ENCODE peak calls at places on chromosomes 3 and 15, in four cellular contexts. O is GM13976, Z is astrocyte of the spinal cord, M is neural progenitor cell. Q is an unnamed sample.

GRCh38 chr3:155182467-155182866 is 102.3 kb downstream of the MME start:
- DNase-seq in O (no peak), Z (no peak), M (no peak), Q (no peak)

GRCh38 chr3:35223636-35224035 is 415.7 kb upstream of the ARPP21 start:
- DNase-seq in O (no peak), Z (no peak), M (no peak), Q (no peak)

GRCh38 chr3:128801779-128802369 is 75.9 kb downstream of the RAB7A start:
- DNase-seq in O (no peak), Z (no peak), M (no peak), Q (no peak)

GRCh38 chr3:190593075-190593474 is 79.2 kb downstream of the IL1RAP start:
- DNase-seq in O (no peak), Z (no peak), M (no peak), Q (no peak)

GRCh38 chr3:192060160-192060783 is 599.3 kb downstream of the PYDC2 start:
- DNase-seq in O (no peak), Z (no peak), M (peak), Q (peak)

GRCh38 chr3:129936757-129937156 is 37.8 kb upstream of the TRH start:
- DNase-seq in O (no peak), Z (peak), M (peak), Q (no peak)

GRCh38 chr3:30408105-30408557 is 198.3 kb upstream of the TGFBR2 start:
- DNase-seq in O (no peak), Z (peak), M (no peak), Q (no peak)

GRCh38 chr3:16177962-16178627 is 3.6 kb downstream of the GALNT15 start:
- DNase-seq in O (peak), Z (peak), M (peak), Q (peak)

GRCh38 chr3:134378384-134378783 is 4.1 kb upstream of the AMOTL2 start:
- DNase-seq in O (no peak), Z (no peak), M (peak), Q (no peak)

GRCh38 chr15:48721061-48721810 is 75.7 kb upstream of the FBN1 start:
- DNase-seq in O (no peak), Z (peak), M (no peak), Q (no peak)

GRCh38 chr15:58314593-58315216 is 117.1 kb upstream of the LIPC start:
- DNase-seq in O (no peak), Z (no peak), M (no peak), Q (no peak)

GRCh38 chr3:197798863-197799262 is 7.8 kb downstream of the LRCH3 start:
- DNase-seq in O (peak), Z (no peak), M (no peak), Q (no peak)

GRCh38 chr15:65258370-65258769 is 28.3 kb downstream of the PARP16 start:
- DNase-seq in O (no peak), Z (no peak), M (no peak), Q (no peak)

GRCh38 chr3:187243933-187244564 is 46.8 kb downstream of the RTP1 start:
- DNase-seq in O (no peak), Z (no peak), M (no peak), Q (no peak)

GRCh38 chr3:149091983-149092382 is 5.7 kb upstream of the HLTF start:
- DNase-seq in O (no peak), Z (no peak), M (no peak), Q (no peak)

GRCh38 chr15:54089776-54090175 is 111.5 kb downstream of the UNC13C start:
- DNase-seq in O (no peak), Z (no peak), M (no peak), Q (no peak)

GRCh38 chr3:139378587-139378986 is 10.9 kb downstream of the COPB2 start:
- DNase-seq in O (no peak), Z (no peak), M (no peak), Q (no peak)

GRCh38 chr3:41053220-41053619 is 146.1 kb upstream of the CTNNB1 start:
- DNase-seq in O (no peak), Z (no peak), M (no peak), Q (no peak)

GRCh38 chr3:63344676-63345075 is 66.6 kb downstream of the SYNPR start:
- DNase-seq in O (no peak), Z (no peak), M (peak), Q (no peak)

GRCh38 chr15:72342385-72342784 is 22.4 kb upstream of the CELF6 start:
- DNase-seq in O (peak), Z (no peak), M (peak), Q (peak)

GRCh38 chr3:155416500-155417118 is 123.1 kb upstream of the STRIT1 start:
- DNase-seq in O (no peak), Z (no peak), M (no peak), Q (no peak)

GRCh38 chr15:74263473-74263872 is 27.3 kb downstream of the CCDC33 start:
- DNase-seq in O (no peak), Z (no peak), M (no peak), Q (no peak)

GRCh38 chr3:115634052-115634451 is 10.7 kb downstream of the GAP43 start:
- DNase-seq in O (no peak), Z (no peak), M (no peak), Q (no peak)

DNA sequence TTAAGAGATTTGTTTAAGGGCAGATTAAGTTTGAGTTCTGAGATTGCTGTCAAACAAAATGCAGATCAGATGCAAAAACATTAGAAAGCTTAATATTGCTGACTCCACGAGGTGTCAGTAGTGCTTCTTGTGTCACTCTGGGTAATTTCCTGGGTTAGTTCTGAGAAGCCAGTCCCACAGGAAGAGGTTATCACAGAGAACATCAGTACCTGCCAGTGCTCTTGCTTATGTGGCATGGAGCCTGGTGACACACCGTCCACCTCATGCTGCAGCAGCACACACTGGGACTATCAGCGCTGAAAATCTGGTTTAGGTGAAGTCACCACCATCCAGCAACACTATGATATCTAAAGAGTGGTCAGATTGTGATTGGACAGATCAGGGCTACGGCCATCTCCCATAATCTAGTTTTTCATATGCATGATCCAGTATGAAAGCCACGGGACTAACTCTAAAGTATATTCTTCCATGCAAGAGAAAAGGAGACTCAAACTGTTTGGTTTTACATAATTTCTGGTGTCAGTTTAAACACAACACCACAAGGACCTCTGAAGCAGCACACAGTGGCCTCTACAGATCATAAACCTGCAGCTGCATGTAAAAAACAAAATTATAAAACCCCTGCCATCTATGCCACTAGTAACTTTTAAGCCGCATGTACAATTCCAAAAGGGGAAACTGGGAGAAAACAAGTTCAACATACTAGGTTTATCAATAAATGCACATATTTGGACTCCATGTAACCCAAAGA is 36.1 kb upstream of the MYO5C start:
- DNase-seq in O (peak), Z (peak), M (no peak), Q (no peak)
- TF ChIP-seq CTCF in O (peak), Z (peak), M (peak), Q (no peak)

GRCh38 chr3:152961323-152961722 is 126.4 kb downstream of the P2RY1 start:
- DNase-seq in O (peak), Z (peak), M (peak), Q (no peak)
- TF ChIP-seq CTCF in O (no peak), Z (peak), M (peak), Q (peak)

GRCh38 chr15:40959331-40960141 is 6.3 kb downstream of the CHAC1 start:
- DNase-seq in O (no peak), Z (no peak), M (peak), Q (peak)

GRCh38 chr15:40958723-40959122 is 5.5 kb downstream of the CHAC1 start:
- DNase-seq in O (no peak), Z (no peak), M (no peak), Q (no peak)

GRCh38 chr15:40957581-40958051 is 4.3 kb downstream of the CHAC1 start:
- DNase-seq in O (no peak), Z (peak), M (no peak), Q (no peak)

GRCh38 chr15:40957041-40957555 is 3.8 kb downstream of the CHAC1 start:
- DNase-seq in O (no peak), Z (no peak), M (no peak), Q (no peak)

DNA sequence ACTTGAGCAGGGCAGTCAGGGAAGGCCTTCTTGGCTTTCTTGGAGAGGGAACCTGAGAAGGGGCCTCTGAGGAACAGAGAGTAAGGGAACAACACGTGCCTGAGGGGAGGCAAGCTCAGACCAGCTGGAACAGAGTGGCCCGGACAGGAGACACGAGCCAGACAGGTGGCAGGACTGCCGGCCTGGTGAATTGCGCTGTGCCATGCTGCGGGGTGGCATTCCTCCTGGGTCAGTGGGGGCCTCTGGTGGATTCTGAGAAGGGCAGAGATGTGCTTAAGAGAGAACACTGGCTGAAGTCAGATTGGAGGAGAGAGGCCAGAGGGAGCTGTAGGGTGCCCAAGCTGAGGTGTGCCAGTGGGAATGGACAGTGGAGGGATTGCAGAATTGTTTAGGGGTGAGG is 4.9 kb downstream of the CHAC1 start:
- DNase-seq in O (no peak), Z (no peak), M (no peak), Q (no peak)
- TF ChIP-seq CTCF in O (no peak), Z (no peak), M (no peak), Q (no peak)

GRCh38 chr3:10883478-10884234 is 67.6 kb downstream of the SLC6A11 start:
- DNase-seq in O (peak), Z (peak), M (peak), Q (peak)
- TF ChIP-seq CTCF in O (peak), Z (peak), M (peak), Q (peak)

GRCh38 chr3:4432233-4432632 is 34.8 kb downstream of the SUMF1 start:
- DNase-seq in O (no peak), Z (no peak), M (no peak), Q (no peak)

GRCh38 chr3:4426261-4426781 is 40.7 kb downstream of the SUMF1 start:
- DNase-seq in O (no peak), Z (no peak), M (no peak), Q (no peak)

GRCh38 chr3:4426782-4427344 is 40.2 kb downstream of the SUMF1 start:
- DNase-seq in O (peak), Z (peak), M (no peak), Q (peak)

GRCh38 chr3:4425707-4426106 is 41.4 kb downstream of the SUMF1 start:
- DNase-seq in O (no peak), Z (no peak), M (no peak), Q (no peak)

DNA sequence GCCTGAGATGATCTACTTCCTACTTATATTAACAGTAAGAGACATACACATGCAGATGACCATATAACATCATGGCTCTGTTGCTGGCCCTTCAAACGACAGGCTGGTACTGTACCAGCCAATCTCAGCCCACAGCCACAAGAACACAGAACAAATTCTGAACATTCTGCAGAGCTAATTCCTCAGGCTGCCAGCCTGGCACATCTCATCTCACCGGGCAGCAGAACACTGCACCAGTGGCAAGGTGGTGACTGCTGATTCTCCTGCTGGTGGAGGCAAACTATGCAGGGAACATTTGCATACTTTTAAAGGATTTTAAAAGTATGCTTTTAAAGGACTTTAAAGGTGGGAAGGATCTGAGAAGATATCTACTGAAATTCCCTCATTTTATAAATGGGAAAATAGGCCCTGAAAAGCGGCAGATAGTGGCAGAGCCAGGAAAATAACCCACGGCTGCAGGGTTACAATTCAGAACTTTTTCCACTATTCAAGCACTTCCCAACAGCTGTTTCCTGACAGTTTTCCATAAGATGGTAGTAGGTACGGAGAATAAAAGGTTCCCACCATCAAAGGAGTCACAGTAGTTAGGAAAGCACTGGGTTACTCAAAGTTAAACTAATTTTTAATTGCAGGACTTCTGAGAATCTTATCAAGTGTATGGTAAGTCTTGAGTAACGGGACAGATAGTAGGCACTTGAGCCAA is 37.3 kb downstream of the SUMF1 start:
- DNase-seq in O (no peak), Z (no peak), M (no peak), Q (no peak)
- TF ChIP-seq CTCF in O (no peak), Z (no peak), M (no peak), Q (no peak)

GRCh38 chr3:195853036-195853435 is 41.3 kb upstream of the MUC4 start:
- DNase-seq in O (no peak), Z (no peak), M (no peak), Q (no peak)

GRCh38 chr3:195853930-195854478 is 42.3 kb upstream of the MUC4 start:
- DNase-seq in O (no peak), Z (no peak), M (no peak), Q (no peak)

GRCh38 chr3:195856410-195857084 is 44.8 kb upstream of the MUC4 start:
- DNase-seq in O (no peak), Z (no peak), M (no peak), Q (no peak)

GRCh38 chr3:195854628-195855300 is 43.0 kb upstream of the MUC4 start:
- DNase-seq in O (no peak), Z (no peak), M (no peak), Q (no peak)

GRCh38 chr3:195855471-195856409 is 44.0 kb upstream of the MUC4 start:
- DNase-seq in O (no peak), Z (no peak), M (no peak), Q (no peak)
- TF ChIP-seq CTCF in O (no peak), Z (no peak), M (no peak), Q (no peak)

GRCh38 chr3:14423197-14423743 is 20.9 kb downstream of the SLC6A6 start:
- DNase-seq in O (no peak), Z (no peak), M (no peak), Q (no peak)
- TF ChIP-seq CTCF in O (no peak), Z (no peak), M (no peak), Q (no peak)